ENCODE peak calls at places on chromosomes 1 and 21, in nine cellular contexts. N is mesothelial cell of epicardium, K is mucosa of descending colon, E is astrocyte of the spinal cord, T is lower leg skin, I is HCT116, Q is fibroblast of the aortic adventitia, A is kidney, G is dorsolateral prefrontal cortex. D is an unnamed sample.

GRCh38 chr1:117928881-117929339 is 511 bp downstream of the GDAP2 start:
- DNase-seq in N (no peak), K (peak; percentile 69), E (peak; percentile 60), T (peak; percentile 25), I (peak; percentile 39), Q (peak; percentile 56), A (no peak), G (no peak), D (peak; percentile 24)

GRCh38 chr21:31426235-31426797 is 82.3 kb upstream of the TIAM1 start:
- DNase-seq in N (no peak), K (no peak), E (peak; percentile 85), T (no peak), I (no peak), Q (no peak), A (no peak), G (no peak), D (no peak)

GRCh38 chr1:3431266-3431665 is 23.2 kb upstream of the ARHGEF16 start:
- DNase-seq in N (no peak), K (no peak), E (no peak), T (no peak), I (no peak), Q (no peak), A (peak; percentile 37), G (no peak), D (no peak)

GRCh38 chr1:14366361-14367018 is 232.0 kb upstream of the KAZN start:
- DNase-seq in N (no peak), K (no peak), E (peak; percentile 35), T (no peak), I (no peak), Q (peak; percentile 49), A (no peak), G (no peak), D (no peak)

GRCh38 chr1:36108314-36108713 is 16.7 kb downstream of the COL8A2 start:
- DNase-seq in N (no peak), K (no peak), E (peak; percentile 68), T (no peak), I (no peak), Q (peak; percentile 21), A (peak; percentile 60), G (no peak), D (no peak)

GRCh38 chr21:44750675-44751025 is 39.3 kb upstream of the TSPEAR start:
- DNase-seq in N (no peak), K (no peak), E (no peak), T (no peak), I (no peak), Q (no peak), A (no peak), G (no peak), D (no peak)

GRCh38 chr1:91842563-91842962 is 43.4 kb downstream of the TGFBR3 start:
- DNase-seq in N (no peak), K (no peak), E (no peak), T (no peak), I (no peak), Q (no peak), A (no peak), G (no peak), D (no peak)

GRCh38 chr21:31110430-31110829 is 72.2 kb upstream of the KRTAP19-8 start:
- DNase-seq in N (no peak), K (no peak), E (peak; percentile 57), T (no peak), I (no peak), Q (no peak), A (no peak), G (no peak), D (no peak)

GRCh38 chr1:233883671-233884070 is 20.8 kb upstream of the SLC35F3 start:
- DNase-seq in N (no peak), K (no peak), E (no peak), T (no peak), I (no peak), Q (no peak), A (no peak), G (no peak), D (no peak)

GRCh38 chr1:171717080-171717479 is 24.8 kb downstream of the VAMP4 start:
- DNase-seq in N (no peak), K (no peak), E (no peak), T (no peak), I (no peak), Q (no peak), A (no peak), G (no peak), D (no peak)

GRCh38 chr1:19009882-19010321 is 53.4 kb upstream of the IFFO2 start:
- DNase-seq in N (no peak), K (no peak), E (peak; percentile 81), T (no peak), I (peak; percentile 54), Q (peak; percentile 65), A (no peak), G (no peak), D (no peak)

GRCh38 chr1:154295408-154296235 is 23.2 kb downstream of the HAX1 start:
- DNase-seq in N (no peak), K (no peak), E (no peak), T (no peak), I (peak; percentile 13), Q (no peak), A (no peak), G (no peak), D (no peak)

GRCh38 chr1:57131701-57132394 is 166.0 kb upstream of the C8B start:
- DNase-seq in N (no peak), K (no peak), E (peak; percentile 50), T (no peak), I (no peak), Q (peak; percentile 79), A (no peak), G (no peak), D (no peak)

GRCh38 chr1:171486048-171486519 is 754 bp downstream of the PRRC2C start:
- DNase-seq in N (no peak), K (peak; percentile 27), E (peak; percentile 72), T (peak; percentile 22), I (peak; percentile 16), Q (peak; percentile 76), A (no peak), G (no peak), D (no peak)

GRCh38 chr1:26181586-26182371 is 4.5 kb downstream of the CNKSR1 start:
- DNase-seq in N (no peak), K (no peak), E (no peak), T (no peak), I (no peak), Q (no peak), A (no peak), G (no peak), D (no peak)

GRCh38 chr1:33876970-33877680 is 13.2 kb downstream of the HMGB4 start:
- DNase-seq in N (no peak), K (no peak), E (peak; percentile 91), T (peak; percentile 18), I (no peak), Q (peak; percentile 95), A (no peak), G (peak; percentile 29), D (no peak)

GRCh38 chr1:33219886-33220661 is 36.2 kb upstream of the ZNF362 start:
- DNase-seq in N (no peak), K (no peak), E (peak; percentile 10), T (no peak), I (peak; percentile 60), Q (no peak), A (peak; percentile 73), G (no peak), D (no peak)

GRCh38 chr1:47189844-47190562 is at the start of gene PDZK1IP1:
- DNase-seq in N (peak; percentile 39), K (peak; percentile 86), E (no peak), T (peak; percentile 91), I (no peak), Q (peak; percentile 91), A (peak; percentile 96), G (no peak), D (peak; percentile 6)

GRCh38 chr1:18429654-18430053 is 51.1 kb upstream of the KLHDC7A start:
- DNase-seq in N (no peak), K (no peak), E (no peak), T (no peak), I (no peak), Q (no peak), A (no peak), G (no peak), D (no peak)

GRCh38 chr1:237804516-237804915 is 86.2 kb downstream of the ZP4 start:
- DNase-seq in N (no peak), K (no peak), E (no peak), T (no peak), I (no peak), Q (no peak), A (no peak), G (no peak), D (no peak)

GRCh38 chr1:109772658-109773202 is 9.0 kb upstream of the EPS8L3 start:
- DNase-seq in N (no peak), K (peak; percentile 28), E (no peak), T (no peak), I (no peak), Q (no peak), A (peak; percentile 60), G (no peak), D (no peak)
- TF ChIP-seq CTCF in N (no peak), K (no peak), E (no peak), T (no peak), I (no peak), Q (no peak), A (no peak), G (no peak), D (no peak)

GRCh38 chr1:97412737-97413136 is 508.1 kb downstream of the DPYD start:
- DNase-seq in N (no peak), K (no peak), E (no peak), T (no peak), I (no peak), Q (no peak), A (no peak), G (no peak), D (no peak)

GRCh38 chr1:97417661-97418060 is 503.2 kb downstream of the DPYD start:
- DNase-seq in N (no peak), K (no peak), E (no peak), T (no peak), I (no peak), Q (no peak), A (no peak), G (no peak), D (no peak)

GRCh38 chr1:97412155-97412554 is 508.7 kb downstream of the DPYD start:
- DNase-seq in N (no peak), K (no peak), E (no peak), T (no peak), I (no peak), Q (peak; percentile 28), A (no peak), G (no peak), D (no peak)

GRCh38 chr1:97414682-97415312 is 506.0 kb downstream of the DPYD start:
- DNase-seq in N (no peak), K (no peak), E (no peak), T (no peak), I (no peak), Q (no peak), A (no peak), G (no peak), D (no peak)
- TF ChIP-seq CTCF in N (no peak), K (no peak), E (no peak), T (no peak), I (no peak), Q (no peak), A (no peak), G (no peak), D (no peak)

GRCh38 chr1:81142099-81142776 is 658.5 kb upstream of the ADGRL2 start:
- DNase-seq in N (no peak), K (no peak), E (peak; percentile 71), T (no peak), I (no peak), Q (peak; percentile 85), A (no peak), G (no peak), D (no peak)
- TF ChIP-seq CTCF in N (no peak), K (no peak), E (no peak), T (no peak), I (no peak), Q (no peak), A (no peak), G (no peak), D (no peak)

GRCh38 chr1:147492207-147492606 is 49.1 kb upstream of the BCL9 start:
- DNase-seq in N (no peak), K (no peak), E (no peak), T (no peak), I (no peak), Q (no peak), A (no peak), G (no peak), D (no peak)
- TF ChIP-seq CTCF in N (no peak), K (no peak), E (no peak), T (no peak), I (no peak), Q (no peak), A (no peak), G (no peak), D (no peak)

D was measured in progenitor cell of endocrine pancreas.